ENCODE peak calls at places on chromosomes 13 and 19, in seven cellular contexts. One of them, this sample, is unnamed.
A peak's percentile ranks its signal among the peaks of the same experiment; 100 is the strongest.

GRCh38 chr19:8215783-8216182 is 6.6 kb downstream of the CERS4 start:
- ATAC-seq in left lung: no peak
- ATAC-seq in heart right ventricle: no peak
- ATAC-seq in K562: no peak
- ATAC-seq in body of pancreas: no peak
- ATAC-seq in pancreas: no peak
- ATAC-seq in psoas muscle: no peak
- ATAC-seq in this sample: no peak

GRCh38 chr19:48804496-48804895 is 6.3 kb downstream of the BCAT2 start:
- ATAC-seq in left lung: no peak
- ATAC-seq in heart right ventricle: no peak
- ATAC-seq in K562: no peak
- ATAC-seq in body of pancreas: no peak
- ATAC-seq in pancreas: no peak
- ATAC-seq in psoas muscle: no peak
- ATAC-seq in this sample: no peak

GRCh38 chr13:64505511-64505910 is 2724.6 kb downstream of the PCDH9 start:
- ATAC-seq in left lung: no peak
- ATAC-seq in heart right ventricle: no peak
- ATAC-seq in K562: no peak
- ATAC-seq in body of pancreas: no peak
- ATAC-seq in pancreas: no peak
- ATAC-seq in psoas muscle: no peak
- ATAC-seq in this sample: no peak

GRCh38 chr13:46687810-46688209 is 109.2 kb downstream of the ESD start:
- ATAC-seq in left lung: peak; percentile 87
- ATAC-seq in heart right ventricle: peak; percentile 72
- ATAC-seq in K562: peak; percentile 79
- ATAC-seq in body of pancreas: peak; percentile 88
- ATAC-seq in pancreas: peak; percentile 79
- ATAC-seq in psoas muscle: no peak
- ATAC-seq in this sample: no peak

GRCh38 chr19:55519461-55520311 is 17.2 kb downstream of the SBK2 start:
- ATAC-seq in left lung: no peak
- ATAC-seq in heart right ventricle: no peak
- ATAC-seq in K562: no peak
- ATAC-seq in body of pancreas: no peak
- ATAC-seq in pancreas: no peak
- ATAC-seq in psoas muscle: peak; percentile 70
- ATAC-seq in this sample: no peak

GRCh38 chr13:27359203-27359821 is 65.1 kb upstream of the GTF3A start:
- ATAC-seq in left lung: peak; percentile 76
- ATAC-seq in heart right ventricle: peak; percentile 57
- ATAC-seq in K562: peak; percentile 74
- ATAC-seq in body of pancreas: no peak
- ATAC-seq in pancreas: peak; percentile 46
- ATAC-seq in psoas muscle: no peak
- ATAC-seq in this sample: peak; percentile 58

GRCh38 chr19:2663920-2664571 is 38.4 kb downstream of the GNG7 start:
- ATAC-seq in left lung: peak; percentile 35
- ATAC-seq in heart right ventricle: peak; percentile 94
- ATAC-seq in K562: peak; percentile 52
- ATAC-seq in body of pancreas: no peak
- ATAC-seq in pancreas: peak; percentile 43
- ATAC-seq in psoas muscle: peak; percentile 40
- ATAC-seq in this sample: no peak

GRCh38 chr19:41882568-41883462 is at the start of gene ARHGEF1:
- ATAC-seq in left lung: peak; percentile 32
- ATAC-seq in heart right ventricle: peak; percentile 46
- ATAC-seq in K562: peak; percentile 45
- ATAC-seq in body of pancreas: peak; percentile 33
- ATAC-seq in pancreas: peak; percentile 18
- ATAC-seq in psoas muscle: peak; percentile 12
- ATAC-seq in this sample: no peak

GRCh38 chr19:38663957-38664502 is 16.6 kb downstream of the ACTN4 start:
- ATAC-seq in left lung: peak; percentile 4
- ATAC-seq in heart right ventricle: peak; percentile 56
- ATAC-seq in K562: peak; percentile 73
- ATAC-seq in body of pancreas: no peak
- ATAC-seq in pancreas: no peak
- ATAC-seq in psoas muscle: peak; percentile 59
- ATAC-seq in this sample: peak; percentile 72

GRCh38 chr19:1213391-1214286 is 8.1 kb downstream of the STK11 start:
- ATAC-seq in left lung: peak; percentile 77
- ATAC-seq in heart right ventricle: peak; percentile 63
- ATAC-seq in K562: no peak
- ATAC-seq in body of pancreas: no peak
- ATAC-seq in pancreas: peak; percentile 25
- ATAC-seq in psoas muscle: peak; percentile 50
- ATAC-seq in this sample: peak; percentile 66

GRCh38 chr19:51702754-51703654 is 9.9 kb downstream of the SPACA6 start:
- ATAC-seq in left lung: peak; percentile 16
- ATAC-seq in heart right ventricle: no peak
- ATAC-seq in K562: peak; percentile 3
- ATAC-seq in body of pancreas: peak; percentile 6
- ATAC-seq in pancreas: peak; percentile 51
- ATAC-seq in psoas muscle: no peak
- ATAC-seq in this sample: no peak

GRCh38 chr19:39733841-39734240 is 4.0 kb downstream of the CLC start:
- ATAC-seq in left lung: no peak
- ATAC-seq in heart right ventricle: no peak
- ATAC-seq in K562: no peak
- ATAC-seq in body of pancreas: no peak
- ATAC-seq in pancreas: no peak
- ATAC-seq in psoas muscle: no peak
- ATAC-seq in this sample: no peak

GRCh38 chr13:20565120-20565736 is 1.7 kb upstream of the IFT88 start:
- ATAC-seq in left lung: no peak
- ATAC-seq in heart right ventricle: no peak
- ATAC-seq in K562: no peak
- ATAC-seq in body of pancreas: no peak
- ATAC-seq in pancreas: no peak
- ATAC-seq in psoas muscle: no peak
- ATAC-seq in this sample: no peak

GRCh38 chr19:13417054-13417453 is 89.2 kb downstream of the CACNA1A start:
- ATAC-seq in left lung: no peak
- ATAC-seq in heart right ventricle: peak; percentile 52
- ATAC-seq in K562: no peak
- ATAC-seq in body of pancreas: no peak
- ATAC-seq in pancreas: no peak
- ATAC-seq in psoas muscle: no peak
- ATAC-seq in this sample: no peak

GRCh38 chr13:21232599-21232998 is 56.1 kb downstream of the MRPL57 start:
- ATAC-seq in left lung: no peak
- ATAC-seq in heart right ventricle: peak; percentile 34
- ATAC-seq in K562: no peak
- ATAC-seq in body of pancreas: no peak
- ATAC-seq in pancreas: no peak
- ATAC-seq in psoas muscle: no peak
- ATAC-seq in this sample: peak; percentile 54

GRCh38 chr13:58827904-58828303 is 1196.4 kb downstream of the PCDH17 start:
- ATAC-seq in left lung: no peak
- ATAC-seq in heart right ventricle: no peak
- ATAC-seq in K562: no peak
- ATAC-seq in body of pancreas: no peak
- ATAC-seq in pancreas: no peak
- ATAC-seq in psoas muscle: no peak
- ATAC-seq in this sample: no peak

GRCh38 chr19:51044327-51044726 is 9.5 kb upstream of the KLK12 start:
- ATAC-seq in left lung: no peak
- ATAC-seq in heart right ventricle: no peak
- ATAC-seq in K562: no peak
- ATAC-seq in body of pancreas: no peak
- ATAC-seq in pancreas: no peak
- ATAC-seq in psoas muscle: no peak
- ATAC-seq in this sample: no peak

GRCh38 chr19:13894552-13894951 is 11.4 kb downstream of the BRME1 start:
- ATAC-seq in left lung: no peak
- ATAC-seq in heart right ventricle: no peak
- ATAC-seq in K562: no peak
- ATAC-seq in body of pancreas: no peak
- ATAC-seq in pancreas: no peak
- ATAC-seq in psoas muscle: no peak
- ATAC-seq in this sample: no peak

GRCh38 chr13:42996584-42996983 is 4.5 kb upstream of the EPSTI1 start:
- ATAC-seq in left lung: no peak
- ATAC-seq in heart right ventricle: no peak
- ATAC-seq in K562: no peak
- ATAC-seq in body of pancreas: no peak
- ATAC-seq in pancreas: no peak
- ATAC-seq in psoas muscle: no peak
- ATAC-seq in this sample: no peak

GRCh38 chr13:25846227-25846984 is 205.4 kb downstream of the SHISA2 start:
- ATAC-seq in left lung: peak; percentile 77
- ATAC-seq in heart right ventricle: no peak
- ATAC-seq in K562: no peak
- ATAC-seq in body of pancreas: no peak
- ATAC-seq in pancreas: no peak
- ATAC-seq in psoas muscle: no peak
- ATAC-seq in this sample: peak; percentile 22

DNA sequence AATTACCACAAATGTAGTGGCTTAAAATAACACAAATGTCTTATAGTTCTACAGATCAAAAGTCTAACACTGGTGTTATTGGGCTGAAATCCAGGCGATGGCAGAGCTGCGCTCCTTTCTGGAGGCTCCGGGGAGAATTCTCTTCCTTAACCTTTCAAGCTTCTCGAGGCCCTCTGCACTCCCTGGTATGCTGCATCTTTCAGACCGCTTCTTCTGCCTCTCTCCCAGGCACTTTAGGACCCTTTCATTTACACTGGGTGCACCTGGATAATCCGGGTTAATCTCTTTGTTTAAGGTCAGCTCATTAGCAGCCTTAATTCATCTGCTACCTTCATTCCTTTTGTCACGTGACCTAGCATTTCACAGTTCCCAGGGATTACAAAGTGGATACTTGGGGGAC is 211.3 kb upstream of the RFC3 start:
- ATAC-seq in left lung: no peak
- ATAC-seq in heart right ventricle: no peak
- ATAC-seq in K562: no peak
- ATAC-seq in body of pancreas: no peak
- ATAC-seq in pancreas: no peak
- ATAC-seq in psoas muscle: no peak
- ATAC-seq in this sample: no peak
- TF ChIP-seq CTCF in left lung: no peak
- TF ChIP-seq CTCF in heart right ventricle: peak; percentile 34
- TF ChIP-seq CTCF in K562: no peak
- TF ChIP-seq CTCF in body of pancreas: no peak
- TF ChIP-seq CTCF in pancreas: no peak
- TF ChIP-seq CTCF in psoas muscle: no peak
- TF ChIP-seq CTCF in this sample: no peak

DNA sequence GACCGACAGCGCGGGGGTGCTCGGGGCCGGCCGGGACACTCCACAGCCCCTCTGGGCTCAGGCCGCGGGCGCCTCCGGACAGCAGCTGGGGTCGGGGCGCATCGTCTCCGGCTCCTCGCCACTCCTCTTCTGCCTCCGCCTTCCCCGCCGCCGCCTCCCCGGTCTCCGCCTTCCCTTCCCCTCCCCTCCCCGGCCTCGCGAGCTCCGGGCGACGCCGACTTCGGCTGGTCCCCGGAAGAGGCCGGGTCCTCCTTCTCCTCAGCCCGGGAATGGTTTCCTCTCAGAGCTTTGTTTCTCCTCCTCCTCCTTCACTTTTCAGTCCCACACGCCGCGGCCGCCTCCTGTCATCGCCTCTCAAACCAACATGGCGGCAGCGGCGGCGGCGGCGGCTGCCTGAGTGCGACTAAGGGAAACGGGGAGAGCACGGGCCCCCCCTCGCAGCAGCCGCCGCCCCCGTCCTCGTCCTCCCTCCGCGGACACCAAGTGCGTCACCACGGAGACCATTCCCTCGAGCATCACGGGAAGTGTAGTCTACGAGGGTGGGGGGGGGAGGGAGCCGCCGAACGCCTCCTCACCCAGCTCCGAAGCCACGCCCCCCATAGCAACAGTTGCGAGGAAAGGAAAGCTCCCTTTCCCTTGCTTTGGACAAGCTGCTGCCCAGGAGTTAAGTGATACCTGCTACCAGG is at the start of gene UBL3:
- ATAC-seq in left lung: peak; percentile 92
- ATAC-seq in heart right ventricle: peak; percentile 97
- ATAC-seq in K562: peak; percentile 96
- ATAC-seq in body of pancreas: peak; percentile 91
- ATAC-seq in pancreas: peak; percentile 89
- ATAC-seq in psoas muscle: peak; percentile 97
- ATAC-seq in this sample: peak; percentile 97
- H3K4me3 ChIP-seq in left lung: peak within 1 kb of the TSS; percentile 88
- H3K4me3 ChIP-seq in heart right ventricle: peak within 1 kb of the TSS; percentile 62
- H3K4me3 ChIP-seq in K562: peak within 1 kb of the TSS; percentile 72
- H3K4me3 ChIP-seq in body of pancreas: peak within 1 kb of the TSS; percentile 80
- H3K4me3 ChIP-seq in pancreas: peak within 1 kb of the TSS; percentile 47
- H3K4me3 ChIP-seq in psoas muscle: peak within 1 kb of the TSS; percentile 92
- H3K4me3 ChIP-seq in this sample: peak within 1 kb of the TSS; percentile 75

DNA sequence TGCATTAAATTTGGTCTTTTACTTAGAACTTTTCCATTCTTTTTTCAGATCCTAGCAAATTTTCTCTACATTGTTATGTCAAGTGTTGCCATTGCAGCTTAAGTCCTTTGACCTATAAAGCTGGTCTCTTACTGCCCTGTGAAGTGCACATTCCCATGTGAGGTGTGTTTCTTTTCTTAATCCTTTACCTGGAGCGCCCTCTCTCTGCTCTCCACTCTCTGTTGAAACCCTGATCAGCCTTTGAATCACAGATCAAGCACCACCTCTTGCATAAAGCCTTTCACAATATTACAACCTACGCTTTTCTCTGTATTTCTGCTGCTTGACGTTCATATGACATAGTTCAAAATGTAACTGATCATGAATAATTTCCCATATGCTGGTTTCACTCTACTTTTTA is 84.8 kb downstream of the PCDH17 start:
- ATAC-seq in left lung: peak; percentile 99
- ATAC-seq in heart right ventricle: no peak
- ATAC-seq in K562: no peak
- ATAC-seq in body of pancreas: no peak
- ATAC-seq in pancreas: peak; percentile 60
- ATAC-seq in psoas muscle: no peak
- ATAC-seq in this sample: no peak
- TF ChIP-seq CTCF in left lung: no peak
- TF ChIP-seq CTCF in heart right ventricle: no peak
- TF ChIP-seq CTCF in K562: no peak
- TF ChIP-seq CTCF in body of pancreas: peak; percentile 24
- TF ChIP-seq CTCF in pancreas: no peak
- TF ChIP-seq CTCF in psoas muscle: no peak
- TF ChIP-seq CTCF in this sample: no peak

DNA sequence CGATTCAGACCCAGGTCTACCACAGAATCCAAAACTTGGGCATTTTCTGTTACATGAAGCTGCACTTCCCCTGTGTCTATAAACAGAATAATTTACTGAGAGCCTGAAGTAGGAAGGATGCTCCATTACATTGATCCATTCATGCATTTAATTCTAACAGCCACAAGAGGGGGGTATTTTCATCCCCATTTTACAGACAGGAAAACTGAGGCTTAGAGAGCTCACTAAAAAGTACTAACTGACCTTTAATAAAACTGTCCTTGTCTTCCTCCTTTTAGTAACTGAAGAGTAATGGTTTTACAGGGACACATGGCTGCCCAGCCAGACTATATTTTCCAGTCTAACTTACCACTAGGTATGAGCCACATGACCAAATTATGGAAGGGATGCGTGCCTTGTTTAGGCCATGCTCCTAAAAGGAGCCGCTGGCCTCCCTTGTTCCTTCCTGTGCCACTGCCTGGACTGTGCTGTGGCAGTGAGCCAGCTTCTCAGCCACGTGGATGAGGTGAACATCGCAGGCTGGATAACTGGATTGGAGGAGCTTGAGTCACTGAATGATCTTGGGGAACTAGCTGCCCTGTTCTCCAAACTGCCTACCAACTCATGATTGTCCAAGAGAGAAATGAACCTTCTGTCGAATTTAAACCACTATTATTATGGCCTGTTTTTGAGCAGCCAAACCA is 108.3 kb downstream of the DOCK9 start:
- ATAC-seq in left lung: peak; percentile 36
- ATAC-seq in heart right ventricle: peak; percentile 69
- ATAC-seq in K562: no peak
- ATAC-seq in body of pancreas: no peak
- ATAC-seq in pancreas: no peak
- ATAC-seq in psoas muscle: peak; percentile 68
- ATAC-seq in this sample: peak; percentile 65
- H3K4me3 ChIP-seq in left lung: no peak overlapping the region
- H3K4me3 ChIP-seq in heart right ventricle: no peak overlapping the region
- H3K4me3 ChIP-seq in K562: no peak overlapping the region
- H3K4me3 ChIP-seq in body of pancreas: no peak overlapping the region
- H3K4me3 ChIP-seq in pancreas: no peak overlapping the region
- H3K4me3 ChIP-seq in psoas muscle: no peak overlapping the region
- H3K4me3 ChIP-seq in this sample: no peak overlapping the region

This sample was measured in gastroesophageal sphincter.